ENCODE peak calls at places on chromosome 11, in four cellular contexts. One of them, this sample, is unnamed.

GRCh38 chr11:114158886-114159285 is 99.4 kb downstream of the ZBTB16 start:
- DNase-seq in CD8-positive, alpha-beta T cell: no peak
- DNase-seq in HL-60: no peak
- DNase-seq in MCF 10A: peak
- DNase-seq in this sample: no peak

GRCh38 chr11:11396290-11397042 is 43.4 kb upstream of the CSNK2A3 start:
- DNase-seq in CD8-positive, alpha-beta T cell: no peak
- DNase-seq in MCF 10A: peak
- DNase-seq in HL-60: no peak
- DNase-seq in this sample: no peak

GRCh38 chr11:106156290-106156937 is 79.0 kb downstream of the AASDHPPT start:
- DNase-seq in HL-60: peak
- DNase-seq in MCF 10A: peak
- DNase-seq in CD8-positive, alpha-beta T cell: no peak
- DNase-seq in this sample: no peak

GRCh38 chr11:91243630-91244029 is 981.0 kb upstream of the FAT3 start:
- DNase-seq in HL-60: no peak
- DNase-seq in MCF 10A: peak
- DNase-seq in CD8-positive, alpha-beta T cell: no peak
- DNase-seq in this sample: no peak

GRCh38 chr11:18791175-18792065 is at the start of gene PTPN5:
- DNase-seq in CD8-positive, alpha-beta T cell: no peak
- DNase-seq in HL-60: no peak
- DNase-seq in MCF 10A: no peak
- DNase-seq in this sample: no peak

GRCh38 chr11:63490551-63491239 is at the start of gene PLAAT5:
- DNase-seq in HL-60: no peak
- DNase-seq in MCF 10A: no peak
- DNase-seq in CD8-positive, alpha-beta T cell: no peak
- DNase-seq in this sample: no peak

GRCh38 chr11:35138949-35139881 is at the start of gene CD44:
- DNase-seq in CD8-positive, alpha-beta T cell: peak
- DNase-seq in HL-60: peak
- DNase-seq in MCF 10A: peak
- DNase-seq in this sample: peak

GRCh38 chr11:289706-290620 is 1.0 kb downstream of the PGGHG start:
- DNase-seq in CD8-positive, alpha-beta T cell: no peak
- DNase-seq in HL-60: no peak
- DNase-seq in MCF 10A: no peak
- DNase-seq in this sample: no peak

GRCh38 chr11:110531056-110531756 is 101.5 kb downstream of the FDX1 start:
- DNase-seq in HL-60: no peak
- DNase-seq in MCF 10A: peak
- DNase-seq in CD8-positive, alpha-beta T cell: no peak
- DNase-seq in this sample: no peak

GRCh38 chr11:3840289-3840869 is 380 bp downstream of the RHOG start:
- DNase-seq in HL-60: peak
- DNase-seq in MCF 10A: no peak
- DNase-seq in CD8-positive, alpha-beta T cell: no peak
- DNase-seq in this sample: peak

GRCh38 chr11:3087821-3088800 is 30.9 kb upstream of the CARS1 start:
- DNase-seq in MCF 10A: peak
- DNase-seq in HL-60: no peak
- DNase-seq in CD8-positive, alpha-beta T cell: no peak
- DNase-seq in this sample: no peak

GRCh38 chr11:115321602-115322289 is 182.5 kb downstream of the CADM1 start:
- DNase-seq in CD8-positive, alpha-beta T cell: no peak
- DNase-seq in MCF 10A: no peak
- DNase-seq in HL-60: no peak
- DNase-seq in this sample: no peak

GRCh38 chr11:17475666-17476316 is 854 bp downstream of the ABCC8 start:
- DNase-seq in MCF 10A: no peak
- DNase-seq in HL-60: no peak
- DNase-seq in CD8-positive, alpha-beta T cell: no peak
- DNase-seq in this sample: no peak

GRCh38 chr11:11845066-11845465 is 3.3 kb downstream of the USP47 start:
- DNase-seq in CD8-positive, alpha-beta T cell: no peak
- DNase-seq in MCF 10A: no peak
- DNase-seq in HL-60: no peak
- DNase-seq in this sample: no peak

GRCh38 chr11:44788536-44789227 is 61.9 kb downstream of the TSPAN18 start:
- DNase-seq in HL-60: no peak
- DNase-seq in MCF 10A: no peak
- DNase-seq in CD8-positive, alpha-beta T cell: no peak
- DNase-seq in this sample: no peak

GRCh38 chr11:69647761-69648497 is 7.0 kb downstream of the CCND1 start:
- DNase-seq in MCF 10A: no peak
- DNase-seq in CD8-positive, alpha-beta T cell: no peak
- DNase-seq in HL-60: no peak
- DNase-seq in this sample: no peak

GRCh38 chr11:9028591-9028990 is 24.8 kb upstream of the NRIP3 start:
- DNase-seq in CD8-positive, alpha-beta T cell: no peak
- DNase-seq in HL-60: no peak
- DNase-seq in MCF 10A: no peak
- DNase-seq in this sample: no peak

GRCh38 chr11:66371627-66372415 is at the start of gene SLC29A2:
- DNase-seq in MCF 10A: peak
- DNase-seq in CD8-positive, alpha-beta T cell: peak
- DNase-seq in HL-60: peak
- DNase-seq in this sample: peak

GRCh38 chr11:121927789-121928188 is 188.2 kb downstream of the BLID start:
- DNase-seq in CD8-positive, alpha-beta T cell: no peak
- DNase-seq in HL-60: no peak
- DNase-seq in MCF 10A: no peak
- DNase-seq in this sample: no peak

GRCh38 chr11:29317669-29318068 is 699.2 kb downstream of the KCNA4 start:
- DNase-seq in CD8-positive, alpha-beta T cell: no peak
- DNase-seq in MCF 10A: no peak
- DNase-seq in HL-60: no peak
- DNase-seq in this sample: no peak

GRCh38 chr11:66555416-66555815 is 8.7 kb downstream of the ACTN3 start:
- DNase-seq in HL-60: no peak
- DNase-seq in CD8-positive, alpha-beta T cell: no peak
- DNase-seq in MCF 10A: no peak
- DNase-seq in this sample: no peak

GRCh38 chr11:70581991-70582885 is 183.9 kb downstream of the CTTN start:
- DNase-seq in MCF 10A: no peak
- DNase-seq in CD8-positive, alpha-beta T cell: no peak
- DNase-seq in HL-60: no peak
- DNase-seq in this sample: no peak

GRCh38 chr11:14357843-14358728 is 897 bp downstream of the RRAS2 start:
- DNase-seq in CD8-positive, alpha-beta T cell: peak
- DNase-seq in MCF 10A: peak
- DNase-seq in HL-60: no peak
- DNase-seq in this sample: peak

GRCh38 chr11:112085822-112086421 is 634 bp downstream of the TIMM8B start:
- DNase-seq in MCF 10A: peak
- DNase-seq in CD8-positive, alpha-beta T cell: peak
- DNase-seq in HL-60: peak
- DNase-seq in this sample: peak

GRCh38 chr11:89626366-89626765 is 83.7 kb upstream of the TRIM77 start:
- DNase-seq in MCF 10A: no peak
- DNase-seq in HL-60: no peak
- DNase-seq in CD8-positive, alpha-beta T cell: no peak
- DNase-seq in this sample: no peak

GRCh38 chr11:13487661-13488030 is 8.2 kb downstream of the PTH start:
- DNase-seq in MCF 10A: peak
- DNase-seq in CD8-positive, alpha-beta T cell: no peak
- DNase-seq in HL-60: peak
- DNase-seq in this sample: no peak

GRCh38 chr11:27557223-27557622 is 50.7 kb upstream of the LIN7C start:
- DNase-seq in HL-60: no peak
- DNase-seq in CD8-positive, alpha-beta T cell: no peak
- DNase-seq in MCF 10A: no peak
- DNase-seq in this sample: no peak

GRCh38 chr11:15489281-15489680 is 374.6 kb downstream of the INSC start:
- DNase-seq in CD8-positive, alpha-beta T cell: no peak
- DNase-seq in HL-60: peak
- DNase-seq in MCF 10A: peak
- DNase-seq in this sample: no peak

GRCh38 chr11:66915046-66915832 is 42.9 kb downstream of the PC start:
- DNase-seq in HL-60: no peak
- DNase-seq in MCF 10A: no peak
- DNase-seq in CD8-positive, alpha-beta T cell: no peak
- DNase-seq in this sample: no peak

GRCh38 chr11:57275582-57275981 is 38.5 kb upstream of the APLNR start:
- DNase-seq in MCF 10A: no peak
- DNase-seq in CD8-positive, alpha-beta T cell: no peak
- DNase-seq in HL-60: no peak
- DNase-seq in this sample: no peak

GRCh38 chr11:129935723-129936122 is 40.3 kb upstream of the NFRKB start:
- DNase-seq in CD8-positive, alpha-beta T cell: no peak
- DNase-seq in MCF 10A: no peak
- DNase-seq in HL-60: no peak
- DNase-seq in this sample: no peak

GRCh38 chr11:112962854-112963367 is 1.7 kb downstream of the NCAM1 start:
- DNase-seq in CD8-positive, alpha-beta T cell: no peak
- DNase-seq in HL-60: no peak
- DNase-seq in MCF 10A: no peak
- DNase-seq in this sample: peak

GRCh38 chr11:61067782-61068181 is 34.5 kb upstream of the CD5 start:
- DNase-seq in CD8-positive, alpha-beta T cell: no peak
- DNase-seq in MCF 10A: no peak
- DNase-seq in HL-60: no peak
- DNase-seq in this sample: no peak
- TF ChIP-seq CTCF in CD8-positive, alpha-beta T cell: no peak
- TF ChIP-seq CTCF in MCF 10A: no peak
- TF ChIP-seq CTCF in HL-60: no peak
- TF ChIP-seq CTCF in this sample: no peak

GRCh38 chr11:123303924-123304323 is 108.9 kb upstream of the CLMP start:
- DNase-seq in HL-60: no peak
- DNase-seq in CD8-positive, alpha-beta T cell: no peak
- DNase-seq in MCF 10A: no peak
- DNase-seq in this sample: no peak

GRCh38 chr11:123300874-123301695 is 106.0 kb upstream of the CLMP start:
- DNase-seq in HL-60: no peak
- DNase-seq in MCF 10A: peak
- DNase-seq in CD8-positive, alpha-beta T cell: no peak
- DNase-seq in this sample: no peak

GRCh38 chr11:123299721-123300120 is 104.7 kb upstream of the CLMP start:
- DNase-seq in MCF 10A: no peak
- DNase-seq in HL-60: no peak
- DNase-seq in CD8-positive, alpha-beta T cell: no peak
- DNase-seq in this sample: no peak

GRCh38 chr11:123302751-123303195 is 107.7 kb upstream of the CLMP start:
- DNase-seq in MCF 10A: peak
- DNase-seq in HL-60: no peak
- DNase-seq in CD8-positive, alpha-beta T cell: no peak
- DNase-seq in this sample: no peak

DNA sequence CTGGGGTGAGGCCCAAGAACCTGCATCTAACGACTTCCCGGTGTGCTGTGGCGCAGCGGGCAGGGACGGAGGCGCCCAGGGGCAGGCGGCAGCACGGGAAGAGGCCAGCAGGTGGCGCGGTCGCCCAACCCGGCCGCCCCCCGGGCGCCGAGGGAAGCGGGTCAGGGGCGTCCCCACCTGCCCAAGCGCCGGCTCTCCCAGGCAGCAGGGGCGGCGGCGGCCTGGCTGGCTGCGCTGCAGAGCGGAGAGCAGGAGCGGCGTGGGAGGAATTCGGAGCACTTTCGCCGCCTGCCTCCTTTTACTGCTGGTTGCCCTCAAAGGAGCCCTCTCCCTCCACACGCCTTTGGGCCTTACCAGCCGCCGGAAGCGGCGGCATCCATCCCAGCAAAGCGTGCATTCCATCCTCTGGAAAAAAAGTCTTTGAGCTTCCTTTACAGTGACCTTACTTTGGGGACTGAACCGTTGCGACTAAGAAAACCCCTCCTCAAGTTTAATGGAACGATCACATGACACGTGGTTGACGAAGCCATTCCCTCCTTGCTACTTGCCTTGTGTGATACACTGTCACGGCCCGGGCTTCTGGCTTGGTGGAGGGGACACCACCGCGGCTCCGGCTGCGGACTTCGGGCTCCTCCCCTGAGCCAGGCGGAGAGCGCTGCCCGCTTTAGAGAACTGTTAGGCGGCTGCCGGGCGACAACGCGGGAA is 106.8 kb upstream of the CLMP start:
- DNase-seq in CD8-positive, alpha-beta T cell: peak
- DNase-seq in HL-60: peak
- DNase-seq in MCF 10A: peak
- DNase-seq in this sample: peak
- TF ChIP-seq CTCF in CD8-positive, alpha-beta T cell: peak
- TF ChIP-seq CTCF in HL-60: peak
- TF ChIP-seq CTCF in MCF 10A: peak
- TF ChIP-seq CTCF in this sample: peak

DNA sequence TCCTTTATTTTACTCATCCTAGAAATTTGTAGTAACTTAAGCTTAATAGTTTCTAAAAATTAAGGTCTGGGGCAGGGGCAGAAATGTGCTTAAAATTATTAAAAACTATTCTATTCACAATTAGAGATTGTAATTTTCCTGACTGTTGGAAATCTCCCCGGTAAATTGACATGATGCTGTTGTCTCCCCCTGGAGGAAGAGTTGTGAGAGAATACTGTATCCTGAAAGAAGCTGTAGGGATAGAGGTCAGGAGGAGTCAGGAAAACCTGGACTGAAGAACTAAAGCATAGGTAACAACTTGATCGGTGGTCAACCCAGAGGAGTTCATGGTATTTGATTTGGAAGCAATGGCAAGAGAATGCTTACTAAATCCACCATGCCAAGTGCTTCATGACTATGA is 16.2 kb upstream of the ESAM start:
- DNase-seq in CD8-positive, alpha-beta T cell: no peak
- DNase-seq in MCF 10A: no peak
- DNase-seq in HL-60: no peak
- DNase-seq in this sample: no peak
- TF ChIP-seq CTCF in CD8-positive, alpha-beta T cell: no peak
- TF ChIP-seq CTCF in MCF 10A: no peak
- TF ChIP-seq CTCF in HL-60: no peak
- TF ChIP-seq CTCF in this sample: no peak

DNA sequence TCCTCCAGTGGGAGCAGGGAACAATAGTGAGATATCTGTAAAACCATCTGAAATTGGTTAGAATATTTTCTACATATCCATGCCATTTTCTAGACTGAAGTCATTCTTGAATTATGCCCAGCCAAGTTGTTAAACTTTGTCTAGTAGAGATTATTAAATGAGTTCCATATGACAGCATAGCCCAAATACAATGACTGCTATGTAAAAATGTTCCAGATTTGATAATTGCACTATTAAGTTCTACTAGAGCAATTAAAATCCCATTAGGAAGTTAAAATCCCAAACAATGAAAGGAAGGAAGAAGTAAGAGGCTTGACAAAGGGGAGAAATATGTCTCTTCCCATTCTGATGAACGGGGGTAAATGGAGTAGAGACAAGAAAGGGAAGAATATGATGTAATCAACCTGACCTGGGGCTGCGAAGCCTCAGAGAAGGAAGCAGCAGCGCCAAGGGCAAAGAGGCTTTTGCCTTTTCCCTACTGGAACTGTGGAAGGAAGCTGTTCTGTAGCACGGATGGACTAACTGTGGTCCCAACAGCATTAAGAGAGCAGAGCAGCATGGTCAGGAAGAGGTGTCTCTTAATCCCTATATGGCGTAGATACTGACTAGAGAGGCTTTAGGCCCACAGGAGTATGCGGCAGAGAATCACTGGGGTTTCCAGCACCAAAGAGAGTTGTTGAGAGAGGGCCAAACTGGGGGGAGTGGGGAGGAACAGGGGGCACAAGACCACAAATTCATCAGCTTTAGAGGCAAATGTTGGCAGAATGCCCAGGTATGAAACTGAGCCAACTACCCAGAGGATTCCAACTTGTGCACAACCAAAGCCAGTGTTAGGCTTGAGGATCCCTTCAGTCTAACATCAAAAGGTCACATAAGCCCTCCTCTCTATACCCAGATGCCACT is 26.7 kb downstream of the RRP8 start:
- DNase-seq in CD8-positive, alpha-beta T cell: no peak
- DNase-seq in HL-60: peak
- DNase-seq in MCF 10A: peak
- DNase-seq in this sample: no peak
- TF ChIP-seq CTCF in CD8-positive, alpha-beta T cell: no peak
- TF ChIP-seq CTCF in HL-60: no peak
- TF ChIP-seq CTCF in MCF 10A: no peak
- TF ChIP-seq CTCF in this sample: no peak

This sample was measured in natural killer cell.